ENCODE peak calls at places on chromosome X, in five cellular contexts. C is mammary epithelial cell, I is PC-3, P is neural progenitor cell, W is keratinocyte. F is an unnamed sample.

GRCh38 chrX:17738002-17738713 is 865 bp downstream of the SCML1 start:
- DNase-seq in I (peak; percentile 45), C (peak; percentile 51), W (no peak), P (peak; percentile 48), F (peak; percentile 49)

GRCh38 chrX:2370436-2370835 is 130.3 kb downstream of the DHRSX start:
- DNase-seq in P (no peak), W (no peak), I (no peak), C (no peak), F (peak; percentile 40)

GRCh38 chrX:143634701-143635442 is 1.0 kb downstream of the SLITRK4 start:
- DNase-seq in W (no peak), P (peak; percentile 58), C (no peak), I (peak; percentile 22), F (no peak)

GRCh38 chrX:16771483-16772398 is 14.5 kb upstream of the TXLNG start:
- DNase-seq in C (peak; percentile 87), P (peak; percentile 72), W (peak; percentile 32), I (peak; percentile 75), F (peak; percentile 44)

GRCh38 chrX:40091691-40092421 is 5.9 kb downstream of the BCOR start:
- DNase-seq in P (peak; percentile 77), C (no peak), I (no peak), W (no peak), F (no peak)

GRCh38 chrX:7908821-7909220 is 18.4 kb downstream of the PNPLA4 start:
- DNase-seq in P (no peak), C (no peak), I (no peak), W (no peak), F (no peak)

GRCh38 chrX:41002021-41002420 is 83.2 kb upstream of the USP9X start:
- DNase-seq in W (no peak), P (no peak), C (no peak), I (no peak), F (no peak)

GRCh38 chrX:15694968-15695451 is 30.4 kb upstream of the CLTRN start:
- DNase-seq in I (no peak), W (no peak), C (no peak), P (no peak), F (no peak)

GRCh38 chrX:68647156-68647957 is at the start of gene STARD8:
- DNase-seq in I (peak; percentile 60), C (peak; percentile 34), P (peak; percentile 66), W (no peak), F (peak; percentile 72)

GRCh38 chrX:23248187-23248586 is 86.5 kb upstream of the PTCHD1 start:
- DNase-seq in C (no peak), P (no peak), W (no peak), I (no peak), F (no peak)

GRCh38 chrX:118534716-118535493 is 39.3 kb downstream of the DOCK11 start:
- DNase-seq in I (no peak), W (no peak), C (no peak), P (peak; percentile 37), F (peak; percentile 20)

GRCh38 chrX:153299855-153300254 is 21.7 kb downstream of the PNMA6F start:
- DNase-seq in W (no peak), I (no peak), C (no peak), P (no peak), F (no peak)

GRCh38 chrX:4239650-4240540 is 526.4 kb upstream of the PRKX start:
- DNase-seq in W (no peak), C (no peak), P (no peak), I (no peak), F (no peak)

GRCh38 chrX:148629435-148629834 is 129.0 kb downstream of the AFF2 start:
- DNase-seq in P (no peak), W (no peak), I (no peak), C (no peak), F (no peak)

GRCh38 chrX:34868633-34869032 is 74.0 kb upstream of the FAM47B start:
- DNase-seq in C (no peak), P (no peak), I (no peak), W (no peak), F (no peak)

GRCh38 chrX:34866636-34867035 is 76.0 kb upstream of the FAM47B start:
- DNase-seq in P (no peak), W (no peak), I (no peak), C (no peak), F (peak; percentile 19)

GRCh38 chrX:34859191-34859590 is 83.4 kb upstream of the FAM47B start:
- DNase-seq in I (no peak), C (no peak), W (no peak), P (no peak), F (no peak)

GRCh38 chrX:34863906-34864305 is 78.7 kb upstream of the FAM47B start:
- DNase-seq in W (no peak), I (no peak), P (no peak), C (no peak), F (no peak)
- TF ChIP-seq EZH2 in W (no peak), I (no peak), P (no peak), C (no peak), F (no peak)

GRCh38 chrX:109830157-109830703 is 97.2 kb upstream of the ACSL4 start:
- DNase-seq in W (no peak), I (no peak), P (no peak), C (no peak), F (peak; percentile 6)
- TF ChIP-seq EZH2 in W (no peak), I (no peak), P (no peak), C (no peak), F (no peak)

GRCh38 chrX:131081772-131082755 is 23.9 kb downstream of the ARHGAP36 start:
- DNase-seq in W (no peak), C (no peak), P (peak; percentile 44), I (no peak), F (no peak)

GRCh38 chrX:131084145-131084544 is 26.0 kb downstream of the ARHGAP36 start:
- DNase-seq in C (no peak), I (no peak), P (no peak), W (no peak), F (no peak)

GRCh38 chrX:131083510-131084142 is 25.5 kb downstream of the ARHGAP36 start:
- DNase-seq in C (no peak), W (no peak), I (no peak), P (peak; percentile 45), F (no peak)
- TF ChIP-seq EZH2 in C (no peak), W (no peak), I (no peak), P (peak; percentile 2), F (no peak)

DNA sequence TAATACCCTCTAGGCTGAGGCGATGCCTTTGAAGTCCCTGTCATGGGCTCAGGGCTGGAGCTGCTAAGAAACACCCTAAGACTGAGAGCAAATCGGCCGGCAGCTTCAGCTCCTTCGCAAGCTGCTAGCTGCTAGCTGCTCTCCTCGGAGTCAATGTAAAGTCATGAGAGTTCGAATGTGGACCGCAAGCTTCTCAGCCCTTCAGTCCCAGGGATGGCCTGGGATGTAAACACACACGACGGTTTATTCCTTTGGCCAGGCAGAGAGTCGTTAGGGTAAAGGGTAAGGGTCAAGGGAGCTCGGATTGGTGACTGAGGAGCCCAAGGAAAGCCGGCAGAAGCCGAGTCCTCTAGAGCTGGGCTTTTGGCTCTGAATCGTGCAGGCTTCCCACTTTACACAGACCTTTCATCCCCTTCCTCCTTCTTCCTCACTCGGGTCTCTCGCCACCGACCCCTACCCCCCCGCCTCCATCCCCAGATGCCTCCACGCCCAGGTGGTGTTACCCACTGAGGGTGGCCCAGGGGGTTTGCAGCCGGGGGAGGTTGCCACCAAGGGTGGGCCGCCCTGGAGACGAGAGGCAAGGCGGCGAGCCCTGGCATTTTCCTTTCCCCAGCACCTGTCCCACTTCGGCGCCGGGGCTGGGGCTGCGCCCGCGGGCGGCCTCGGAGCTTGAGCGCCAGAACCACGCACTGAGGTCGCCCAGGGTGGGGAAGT is 3.1 kb upstream of the BCORL1 start:
- DNase-seq in I (no peak), P (peak; percentile 51), C (no peak), W (no peak), F (peak; percentile 30)
- TF ChIP-seq EZH2 in I (no peak), P (no peak), C (no peak), W (peak; percentile 38), F (no peak)

DNA sequence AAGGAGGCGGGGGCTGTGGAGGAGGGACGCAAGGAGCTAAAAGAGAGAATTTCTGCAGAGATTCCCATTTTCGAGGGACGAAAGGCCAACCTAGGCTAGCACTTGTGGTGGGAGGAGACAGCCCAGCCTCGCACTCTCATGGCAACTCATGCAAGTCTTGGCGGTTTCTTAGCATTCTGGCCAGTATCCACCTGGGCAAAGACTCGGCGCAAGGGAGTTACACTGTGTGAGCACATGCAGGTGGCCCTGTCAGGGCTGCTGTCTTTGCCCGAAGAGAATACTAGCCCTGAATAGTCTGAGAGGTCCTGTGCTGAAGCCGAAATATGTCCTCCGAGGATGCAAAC is 15.5 kb downstream of the MCF2 start:
- DNase-seq in C (no peak), I (no peak), W (no peak), P (no peak), F (peak; percentile 18)
- TF ChIP-seq EZH2 in C (no peak), I (no peak), W (no peak), P (no peak), F (no peak)

GRCh38 chrX:131739823-131740222 is 195.9 kb downstream of the OR13H1 start:
- DNase-seq in I (no peak), P (no peak), C (peak; percentile 45), W (no peak), F (no peak)
- TF ChIP-seq EZH2 in I (no peak), P (no peak), C (no peak), W (no peak), F (no peak)